ENCODE peak calls at places on chromosomes 16 and 17, in six cellular contexts. One of them, this sample, is unnamed.

GRCh38 chr17:45813051-45813731 is 29.1 kb downstream of the CRHR1 start:
- DNase-seq in IMR-90: no peak
- DNase-seq in mesenchymal stem cell: peak
- DNase-seq in H9: peak
- DNase-seq in mesendoderm: peak
- DNase-seq in H1: peak
- DNase-seq in this sample: peak

GRCh38 chr17:41307647-41308046 is 1.5 kb downstream of the KRTAP16-1 start:
- DNase-seq in IMR-90: no peak
- DNase-seq in mesenchymal stem cell: no peak
- DNase-seq in H9: no peak
- DNase-seq in mesendoderm: no peak
- DNase-seq in H1: no peak
- DNase-seq in this sample: no peak

GRCh38 chr16:66036775-66037715 is 329.4 kb upstream of the CDH5 start:
- DNase-seq in IMR-90: no peak
- DNase-seq in mesenchymal stem cell: no peak
- DNase-seq in H9: no peak
- DNase-seq in mesendoderm: no peak
- DNase-seq in H1: no peak
- DNase-seq in this sample: no peak

GRCh38 chr17:4509402-4509801 is 10.7 kb downstream of the SPNS2 start:
- DNase-seq in IMR-90: no peak
- DNase-seq in mesenchymal stem cell: no peak
- DNase-seq in H9: no peak
- DNase-seq in mesendoderm: no peak
- DNase-seq in H1: no peak
- DNase-seq in this sample: no peak

GRCh38 chr16:47019563-47019962 is 46.1 kb upstream of the DNAJA2 start:
- DNase-seq in IMR-90: no peak
- DNase-seq in mesenchymal stem cell: peak
- DNase-seq in H9: no peak
- DNase-seq in mesendoderm: no peak
- DNase-seq in H1: no peak
- DNase-seq in this sample: no peak

GRCh38 chr17:50148226-50149098 is 2.0 kb downstream of the PPP1R9B start:
- DNase-seq in IMR-90: peak
- DNase-seq in mesenchymal stem cell: peak
- DNase-seq in H9: peak
- DNase-seq in mesendoderm: peak
- DNase-seq in H1: no peak
- DNase-seq in this sample: no peak

GRCh38 chr17:1186214-1186820 is 6.5 kb upstream of the ABR start:
- DNase-seq in IMR-90: peak
- DNase-seq in mesenchymal stem cell: no peak
- DNase-seq in H9: no peak
- DNase-seq in mesendoderm: no peak
- DNase-seq in H1: no peak
- DNase-seq in this sample: no peak

GRCh38 chr16:57536306-57537193 is at the start of gene CCDC102A:
- DNase-seq in IMR-90: no peak
- DNase-seq in mesenchymal stem cell: no peak
- DNase-seq in H9: peak
- DNase-seq in mesendoderm: peak
- DNase-seq in H1: peak
- DNase-seq in this sample: no peak

GRCh38 chr16:12439443-12440232 is 364.0 kb downstream of the CPPED1 start:
- DNase-seq in IMR-90: no peak
- DNase-seq in mesenchymal stem cell: no peak
- DNase-seq in H9: no peak
- DNase-seq in mesendoderm: no peak
- DNase-seq in H1: no peak
- DNase-seq in this sample: no peak

GRCh38 chr17:63699638-63700527 is at the start of gene LIMD2:
- DNase-seq in IMR-90: no peak
- DNase-seq in mesenchymal stem cell: peak
- DNase-seq in H9: peak
- DNase-seq in mesendoderm: peak
- DNase-seq in H1: peak
- DNase-seq in this sample: peak

GRCh38 chr16:1791256-1791942 is 2.1 kb downstream of the IGFALS start:
- DNase-seq in IMR-90: no peak
- DNase-seq in mesenchymal stem cell: no peak
- DNase-seq in H9: peak
- DNase-seq in mesendoderm: no peak
- DNase-seq in H1: no peak
- DNase-seq in this sample: no peak

GRCh38 chr17:63304704-63305261 is 141.3 kb downstream of the CYB561 start:
- DNase-seq in IMR-90: no peak
- DNase-seq in mesenchymal stem cell: no peak
- DNase-seq in H9: no peak
- DNase-seq in mesendoderm: no peak
- DNase-seq in H1: no peak
- DNase-seq in this sample: no peak

GRCh38 chr17:18280239-18280638 is 19.8 kb downstream of the MIEF2 start:
- DNase-seq in IMR-90: no peak
- DNase-seq in mesenchymal stem cell: no peak
- DNase-seq in H9: no peak
- DNase-seq in mesendoderm: no peak
- DNase-seq in H1: no peak
- DNase-seq in this sample: no peak

GRCh38 chr17:18064053-18064452 is 23.7 kb upstream of the DRG2 start:
- DNase-seq in IMR-90: no peak
- DNase-seq in mesenchymal stem cell: no peak
- DNase-seq in H9: no peak
- DNase-seq in mesendoderm: no peak
- DNase-seq in H1: no peak
- DNase-seq in this sample: no peak

GRCh38 chr17:39701784-39702422 is 2.0 kb downstream of the ERBB2 start:
- DNase-seq in IMR-90: no peak
- DNase-seq in mesenchymal stem cell: no peak
- DNase-seq in H9: no peak
- DNase-seq in mesendoderm: no peak
- DNase-seq in H1: no peak
- DNase-seq in this sample: no peak

GRCh38 chr17:7224110-7224509 is 4.4 kb downstream of the ACADVL start:
- DNase-seq in IMR-90: no peak
- DNase-seq in mesenchymal stem cell: no peak
- DNase-seq in H9: no peak
- DNase-seq in mesendoderm: no peak
- DNase-seq in H1: no peak
- DNase-seq in this sample: no peak

GRCh38 chr16:72739577-72739976 is 308.4 kb downstream of the ZFHX3 start:
- DNase-seq in IMR-90: peak
- DNase-seq in mesenchymal stem cell: peak
- DNase-seq in H9: no peak
- DNase-seq in mesendoderm: peak
- DNase-seq in H1: no peak
- DNase-seq in this sample: no peak

GRCh38 chr17:45228985-45229517 is 7.4 kb downstream of the FMNL1 start:
- DNase-seq in IMR-90: peak
- DNase-seq in mesenchymal stem cell: peak
- DNase-seq in H9: peak
- DNase-seq in mesendoderm: peak
- DNase-seq in H1: no peak
- DNase-seq in this sample: no peak

GRCh38 chr17:229945-230235 is 48.4 kb upstream of the DOC2B start:
- DNase-seq in IMR-90: no peak
- DNase-seq in mesenchymal stem cell: no peak
- DNase-seq in H9: no peak
- DNase-seq in mesendoderm: no peak
- DNase-seq in H1: no peak
- DNase-seq in this sample: no peak

GRCh38 chr16:31474173-31474714 is 2.3 kb downstream of the TGFB1I1 start:
- DNase-seq in IMR-90: peak
- DNase-seq in mesenchymal stem cell: peak
- DNase-seq in H9: no peak
- DNase-seq in mesendoderm: peak
- DNase-seq in H1: no peak
- DNase-seq in this sample: no peak

GRCh38 chr17:1206016-1206787 is 26.4 kb upstream of the ABR start:
- DNase-seq in IMR-90: no peak
- DNase-seq in mesenchymal stem cell: no peak
- DNase-seq in H9: no peak
- DNase-seq in mesendoderm: no peak
- DNase-seq in H1: no peak
- DNase-seq in this sample: no peak

GRCh38 chr17:27879987-27880608 is 13.1 kb downstream of the LYRM9 start:
- DNase-seq in IMR-90: peak
- DNase-seq in mesenchymal stem cell: peak
- DNase-seq in H9: peak
- DNase-seq in mesendoderm: peak
- DNase-seq in H1: peak
- DNase-seq in this sample: peak

GRCh38 chr17:80028030-80028429 is 7.6 kb downstream of the TBC1D16 start:
- DNase-seq in IMR-90: no peak
- DNase-seq in mesenchymal stem cell: no peak
- DNase-seq in H9: no peak
- DNase-seq in mesendoderm: no peak
- DNase-seq in H1: no peak
- DNase-seq in this sample: no peak

GRCh38 chr16:50836121-50836541 is 94.2 kb downstream of the CYLD start:
- DNase-seq in IMR-90: no peak
- DNase-seq in mesenchymal stem cell: no peak
- DNase-seq in H9: no peak
- DNase-seq in mesendoderm: no peak
- DNase-seq in H1: peak
- DNase-seq in this sample: no peak

GRCh38 chr17:75811174-75811573 is 26.6 kb downstream of the UNK start:
- DNase-seq in IMR-90: no peak
- DNase-seq in mesenchymal stem cell: no peak
- DNase-seq in H9: no peak
- DNase-seq in mesendoderm: no peak
- DNase-seq in H1: no peak
- DNase-seq in this sample: no peak

GRCh38 chr16:85621698-85622433 is 8.7 kb downstream of the GSE1 start:
- DNase-seq in IMR-90: no peak
- DNase-seq in mesenchymal stem cell: no peak
- DNase-seq in H9: no peak
- DNase-seq in mesendoderm: no peak
- DNase-seq in H1: no peak
- DNase-seq in this sample: no peak

DNA sequence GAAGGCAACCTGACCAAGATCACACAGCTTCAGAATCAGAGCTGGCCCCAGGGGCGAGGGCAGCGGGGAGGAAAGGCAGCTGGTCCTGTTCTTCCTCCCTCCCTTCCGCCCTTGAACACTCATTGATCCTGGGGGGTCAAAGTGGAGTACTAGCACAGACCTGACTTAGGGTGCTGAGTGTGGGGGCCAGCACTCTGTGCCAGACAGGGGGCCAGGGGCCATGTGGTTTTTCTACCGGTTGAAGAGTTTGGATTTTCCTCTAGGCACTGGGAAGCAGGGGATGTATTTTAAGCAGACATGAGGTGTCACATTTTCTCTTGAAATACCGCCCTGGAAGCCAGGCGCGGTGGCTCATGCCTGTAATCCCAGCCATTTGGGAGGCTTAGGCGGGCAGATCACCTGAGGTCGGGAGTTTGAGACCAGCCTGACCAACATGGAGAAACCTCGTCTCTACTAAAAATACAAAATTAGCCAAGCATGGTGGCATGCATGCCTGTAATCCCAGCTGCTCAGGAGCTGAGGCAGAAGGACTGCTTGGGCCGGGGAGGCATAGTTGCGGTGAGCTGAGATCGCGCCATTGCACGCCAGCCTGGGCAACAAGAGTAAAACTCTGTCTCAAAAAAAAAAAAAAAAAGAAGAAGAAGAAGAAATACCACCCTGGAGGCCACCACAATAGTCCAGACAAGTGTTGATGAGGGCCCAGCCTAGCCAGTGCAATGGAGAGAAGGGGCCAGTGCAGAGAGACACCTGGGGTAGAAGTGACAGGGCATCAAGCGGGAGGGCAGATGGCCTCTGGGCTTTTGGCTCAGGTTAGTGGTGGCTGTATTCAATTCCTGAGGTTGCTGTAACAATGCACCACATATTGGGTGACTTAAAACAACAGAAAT is 15.3 kb downstream of the OSBPL7 start:
- DNase-seq in IMR-90: no peak
- DNase-seq in mesenchymal stem cell: no peak
- DNase-seq in H9: peak
- DNase-seq in mesendoderm: no peak
- DNase-seq in H1: no peak
- DNase-seq in this sample: no peak
- H2BK15ac ChIP-seq in IMR-90: no peak
- H2BK15ac ChIP-seq in mesenchymal stem cell: no peak
- H2BK15ac ChIP-seq in H9: no peak
- H2BK15ac ChIP-seq in mesendoderm: no peak
- H2BK15ac ChIP-seq in H1: no peak
- H2BK15ac ChIP-seq in this sample: no peak

GRCh38 chr16:89536371-89536770 is 24.1 kb upstream of the RPL13 start:
- DNase-seq in IMR-90: no peak
- DNase-seq in mesenchymal stem cell: no peak
- DNase-seq in H9: no peak
- DNase-seq in mesendoderm: no peak
- DNase-seq in H1: no peak
- DNase-seq in this sample: no peak
- H2BK15ac ChIP-seq in IMR-90: no peak
- H2BK15ac ChIP-seq in mesenchymal stem cell: no peak
- H2BK15ac ChIP-seq in H9: no peak
- H2BK15ac ChIP-seq in mesendoderm: no peak
- H2BK15ac ChIP-seq in H1: no peak
- H2BK15ac ChIP-seq in this sample: no peak

GRCh38 chr16:89003831-89004208 is 26.8 kb upstream of the CBFA2T3 start:
- DNase-seq in IMR-90: no peak
- DNase-seq in mesenchymal stem cell: no peak
- DNase-seq in H9: no peak
- DNase-seq in mesendoderm: no peak
- DNase-seq in H1: no peak
- DNase-seq in this sample: no peak
- H2BK15ac ChIP-seq in IMR-90: no peak
- H2BK15ac ChIP-seq in mesenchymal stem cell: no peak
- H2BK15ac ChIP-seq in H9: no peak
- H2BK15ac ChIP-seq in mesendoderm: no peak
- H2BK15ac ChIP-seq in H1: no peak
- H2BK15ac ChIP-seq in this sample: peak

DNA sequence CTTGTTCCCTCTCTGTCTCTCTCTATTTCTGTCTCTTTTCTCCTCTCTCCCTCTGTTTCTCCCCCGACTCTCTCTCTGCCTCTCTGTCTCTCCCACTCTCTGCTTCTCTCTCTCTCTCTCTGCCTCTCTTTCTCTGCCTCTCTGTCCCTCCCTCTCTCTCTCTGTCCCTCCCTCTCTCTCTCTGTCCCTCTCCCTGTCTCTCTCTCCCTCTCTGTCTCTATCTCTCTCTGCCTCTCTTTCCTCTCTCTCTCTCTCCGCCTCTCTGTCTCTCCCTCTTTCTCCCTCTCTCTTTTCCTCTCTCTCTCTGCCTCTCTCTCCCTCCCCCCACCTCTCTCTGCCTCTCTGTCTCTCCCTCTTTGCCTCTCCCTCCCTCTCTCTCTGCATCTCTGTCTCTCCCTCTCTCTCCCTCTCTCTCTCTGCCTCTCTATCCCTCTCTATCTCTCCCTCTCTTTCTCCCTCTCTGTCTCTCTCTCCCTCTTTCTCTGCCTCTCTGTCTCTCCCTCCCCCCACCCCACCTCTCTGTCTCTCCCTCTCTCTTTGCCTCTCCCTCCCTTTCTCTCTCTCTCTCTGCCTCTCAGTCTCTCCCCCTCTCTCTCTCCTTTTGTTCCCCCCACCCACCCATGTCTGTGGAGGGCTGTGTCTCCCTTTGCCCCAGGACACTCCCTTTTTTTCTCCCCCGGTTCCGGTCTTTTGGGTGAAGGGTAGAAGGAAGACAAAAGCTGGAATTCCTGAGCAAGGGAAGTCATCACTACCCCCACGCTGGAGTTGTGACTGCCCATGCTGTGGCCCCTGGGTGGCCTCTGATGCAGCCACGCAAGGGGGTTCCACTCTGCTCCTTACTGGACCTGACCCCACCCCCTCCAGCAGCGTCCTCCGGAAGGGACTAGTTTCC is 27.1 kb upstream of the MGAT5B start:
- DNase-seq in IMR-90: no peak
- DNase-seq in mesenchymal stem cell: no peak
- DNase-seq in H9: no peak
- DNase-seq in mesendoderm: peak
- DNase-seq in H1: no peak
- DNase-seq in this sample: no peak
- H2BK15ac ChIP-seq in IMR-90: no peak
- H2BK15ac ChIP-seq in mesenchymal stem cell: no peak
- H2BK15ac ChIP-seq in H9: no peak
- H2BK15ac ChIP-seq in mesendoderm: no peak
- H2BK15ac ChIP-seq in H1: peak
- H2BK15ac ChIP-seq in this sample: peak